ENCODE peak calls at places on chromosome 14, in six cellular contexts. One of them, this sample, is unnamed.

GRCh38 chr14:56000846-56001245 is 117.4 kb upstream of the PELI2 start:
- DNase-seq in esophagus squamous epithelium: no peak
- DNase-seq in choroid plexus epithelial cell: no peak
- DNase-seq in psoas muscle: no peak
- DNase-seq in HFFc6: no peak
- DNase-seq in Calu3: no peak
- DNase-seq in this sample: no peak

GRCh38 chr14:43793579-43793978 is 713.5 kb downstream of the FSCB start:
- DNase-seq in esophagus squamous epithelium: no peak
- DNase-seq in Calu3: no peak
- DNase-seq in psoas muscle: no peak
- DNase-seq in choroid plexus epithelial cell: no peak
- DNase-seq in HFFc6: no peak
- DNase-seq in this sample: no peak

GRCh38 chr14:70237710-70238109 is 49.0 kb upstream of the SLC8A3 start:
- DNase-seq in choroid plexus epithelial cell: no peak
- DNase-seq in Calu3: no peak
- DNase-seq in esophagus squamous epithelium: no peak
- DNase-seq in HFFc6: no peak
- DNase-seq in psoas muscle: no peak
- DNase-seq in this sample: no peak

GRCh38 chr14:95765016-95765415 is 51.1 kb upstream of the TCL1A start:
- DNase-seq in HFFc6: no peak
- DNase-seq in psoas muscle: no peak
- DNase-seq in choroid plexus epithelial cell: no peak
- DNase-seq in esophagus squamous epithelium: no peak
- DNase-seq in Calu3: no peak
- DNase-seq in this sample: no peak

GRCh38 chr14:75315143-75315542 is 36.5 kb downstream of the FOS start:
- DNase-seq in esophagus squamous epithelium: no peak
- DNase-seq in HFFc6: peak
- DNase-seq in Calu3: peak
- DNase-seq in psoas muscle: no peak
- DNase-seq in choroid plexus epithelial cell: peak
- DNase-seq in this sample: peak

GRCh38 chr14:65790185-65790815 is 377.8 kb downstream of the FUT8 start:
- DNase-seq in esophagus squamous epithelium: no peak
- DNase-seq in HFFc6: no peak
- DNase-seq in psoas muscle: no peak
- DNase-seq in Calu3: no peak
- DNase-seq in choroid plexus epithelial cell: no peak
- DNase-seq in this sample: no peak

GRCh38 chr14:55721353-55721752 is 141.3 kb downstream of the KTN1 start:
- DNase-seq in Calu3: peak
- DNase-seq in choroid plexus epithelial cell: peak
- DNase-seq in esophagus squamous epithelium: no peak
- DNase-seq in HFFc6: peak
- DNase-seq in psoas muscle: no peak
- DNase-seq in this sample: peak

GRCh38 chr14:94051115-94051514 is 25.0 kb downstream of the OTUB2 start:
- DNase-seq in HFFc6: no peak
- DNase-seq in esophagus squamous epithelium: no peak
- DNase-seq in Calu3: peak
- DNase-seq in choroid plexus epithelial cell: peak
- DNase-seq in psoas muscle: no peak
- DNase-seq in this sample: peak

GRCh38 chr14:26765768-26766550 is 168.1 kb upstream of the NOVA1 start:
- DNase-seq in esophagus squamous epithelium: no peak
- DNase-seq in psoas muscle: peak
- DNase-seq in Calu3: no peak
- DNase-seq in choroid plexus epithelial cell: peak
- DNase-seq in HFFc6: no peak
- DNase-seq in this sample: peak

GRCh38 chr14:73323889-73324535 is 86.7 kb downstream of the PAPLN start:
- DNase-seq in HFFc6: no peak
- DNase-seq in esophagus squamous epithelium: no peak
- DNase-seq in psoas muscle: no peak
- DNase-seq in choroid plexus epithelial cell: no peak
- DNase-seq in Calu3: no peak
- DNase-seq in this sample: no peak

GRCh38 chr14:64658201-64658600 is 46.0 kb upstream of the PLEKHG3 start:
- DNase-seq in choroid plexus epithelial cell: no peak
- DNase-seq in psoas muscle: no peak
- DNase-seq in HFFc6: no peak
- DNase-seq in Calu3: no peak
- DNase-seq in esophagus squamous epithelium: no peak
- DNase-seq in this sample: no peak

GRCh38 chr14:95703805-95704204 is 10.1 kb downstream of the TCL1A start:
- DNase-seq in HFFc6: no peak
- DNase-seq in esophagus squamous epithelium: no peak
- DNase-seq in choroid plexus epithelial cell: no peak
- DNase-seq in Calu3: no peak
- DNase-seq in psoas muscle: no peak
- DNase-seq in this sample: no peak

GRCh38 chr14:44463386-44464004 is 43.6 kb downstream of the FSCB start:
- DNase-seq in HFFc6: no peak
- DNase-seq in Calu3: no peak
- DNase-seq in psoas muscle: no peak
- DNase-seq in esophagus squamous epithelium: no peak
- DNase-seq in choroid plexus epithelial cell: no peak
- DNase-seq in this sample: peak

GRCh38 chr14:69325086-69325485 is 65.1 kb downstream of the GALNT16 start:
- DNase-seq in esophagus squamous epithelium: no peak
- DNase-seq in choroid plexus epithelial cell: no peak
- DNase-seq in HFFc6: no peak
- DNase-seq in Calu3: no peak
- DNase-seq in psoas muscle: no peak
- DNase-seq in this sample: no peak

GRCh38 chr14:21267886-21268611 is 1.2 kb downstream of the HNRNPC start:
- DNase-seq in esophagus squamous epithelium: no peak
- DNase-seq in choroid plexus epithelial cell: peak
- DNase-seq in psoas muscle: no peak
- DNase-seq in Calu3: peak
- DNase-seq in HFFc6: no peak
- DNase-seq in this sample: no peak

GRCh38 chr14:74910556-74910955 is 12.5 kb downstream of the RPS6KL1 start:
- DNase-seq in psoas muscle: no peak
- DNase-seq in Calu3: no peak
- DNase-seq in HFFc6: no peak
- DNase-seq in esophagus squamous epithelium: no peak
- DNase-seq in choroid plexus epithelial cell: no peak
- DNase-seq in this sample: no peak

GRCh38 chr14:103127356-103127755 is 4.1 kb downstream of the TNFAIP2 start:
- DNase-seq in HFFc6: no peak
- DNase-seq in choroid plexus epithelial cell: no peak
- DNase-seq in Calu3: no peak
- DNase-seq in esophagus squamous epithelium: no peak
- DNase-seq in psoas muscle: no peak
- DNase-seq in this sample: no peak

GRCh38 chr14:101134161-101134631 is 230.7 kb upstream of the RTL1 start:
- DNase-seq in esophagus squamous epithelium: no peak
- DNase-seq in Calu3: no peak
- DNase-seq in choroid plexus epithelial cell: no peak
- DNase-seq in HFFc6: no peak
- DNase-seq in psoas muscle: no peak
- DNase-seq in this sample: no peak

GRCh38 chr14:103828315-103828967 is 18.9 kb downstream of the PPP1R13B start:
- DNase-seq in esophagus squamous epithelium: no peak
- DNase-seq in HFFc6: no peak
- DNase-seq in psoas muscle: no peak
- DNase-seq in choroid plexus epithelial cell: peak
- DNase-seq in Calu3: peak
- DNase-seq in this sample: no peak

GRCh38 chr14:64812412-64812811 is 67.3 kb downstream of the SPTB start:
- DNase-seq in psoas muscle: peak
- DNase-seq in choroid plexus epithelial cell: no peak
- DNase-seq in Calu3: peak
- DNase-seq in esophagus squamous epithelium: no peak
- DNase-seq in HFFc6: no peak
- DNase-seq in this sample: peak

GRCh38 chr14:104545151-104545931 is 34.2 kb upstream of the C14orf180 start:
- DNase-seq in psoas muscle: peak
- DNase-seq in HFFc6: no peak
- DNase-seq in Calu3: no peak
- DNase-seq in esophagus squamous epithelium: no peak
- DNase-seq in choroid plexus epithelial cell: no peak
- DNase-seq in this sample: no peak

GRCh38 chr14:68109132-68109531 is 289.6 kb downstream of the RAD51B start:
- DNase-seq in HFFc6: peak
- DNase-seq in choroid plexus epithelial cell: peak
- DNase-seq in esophagus squamous epithelium: no peak
- DNase-seq in Calu3: no peak
- DNase-seq in psoas muscle: no peak
- DNase-seq in this sample: no peak

GRCh38 chr14:54001189-54001878 is 44.7 kb upstream of the BMP4 start:
- DNase-seq in HFFc6: no peak
- DNase-seq in esophagus squamous epithelium: no peak
- DNase-seq in Calu3: peak
- DNase-seq in choroid plexus epithelial cell: no peak
- DNase-seq in psoas muscle: no peak
- DNase-seq in this sample: peak

GRCh38 chr14:63725786-63726185 is 2.1 kb downstream of the SGPP1 start:
- DNase-seq in psoas muscle: no peak
- DNase-seq in choroid plexus epithelial cell: no peak
- DNase-seq in esophagus squamous epithelium: no peak
- DNase-seq in Calu3: no peak
- DNase-seq in HFFc6: no peak
- DNase-seq in this sample: no peak

GRCh38 chr14:67500981-67501380 is 12.5 kb upstream of the TMEM229B start:
- DNase-seq in psoas muscle: no peak
- DNase-seq in HFFc6: no peak
- DNase-seq in esophagus squamous epithelium: no peak
- DNase-seq in Calu3: no peak
- DNase-seq in choroid plexus epithelial cell: no peak
- DNase-seq in this sample: no peak

GRCh38 chr14:58914271-58914855 is 274.1 kb upstream of the DAAM1 start:
- DNase-seq in choroid plexus epithelial cell: no peak
- DNase-seq in psoas muscle: no peak
- DNase-seq in esophagus squamous epithelium: no peak
- DNase-seq in HFFc6: no peak
- DNase-seq in Calu3: no peak
- DNase-seq in this sample: no peak

GRCh38 chr14:40221428-40221827 is 789.2 kb upstream of the FBXO33 start:
- DNase-seq in HFFc6: no peak
- DNase-seq in Calu3: no peak
- DNase-seq in esophagus squamous epithelium: no peak
- DNase-seq in choroid plexus epithelial cell: no peak
- DNase-seq in psoas muscle: no peak
- DNase-seq in this sample: peak

GRCh38 chr14:81485372-81485771 is 48.3 kb downstream of the SEL1L start:
- DNase-seq in esophagus squamous epithelium: no peak
- DNase-seq in HFFc6: no peak
- DNase-seq in psoas muscle: no peak
- DNase-seq in Calu3: no peak
- DNase-seq in choroid plexus epithelial cell: no peak
- DNase-seq in this sample: no peak

GRCh38 chr14:51636109-51636508 is 15.6 kb upstream of the FRMD6 start:
- DNase-seq in Calu3: no peak
- DNase-seq in HFFc6: no peak
- DNase-seq in psoas muscle: no peak
- DNase-seq in choroid plexus epithelial cell: no peak
- DNase-seq in esophagus squamous epithelium: no peak
- DNase-seq in this sample: no peak

GRCh38 chr14:63573579-63573978 is 30.4 kb upstream of the PPP2R5E start:
- DNase-seq in Calu3: peak
- DNase-seq in esophagus squamous epithelium: no peak
- DNase-seq in HFFc6: peak
- DNase-seq in psoas muscle: no peak
- DNase-seq in choroid plexus epithelial cell: peak
- DNase-seq in this sample: no peak

GRCh38 chr14:104216457-104216856 is 78.1 kb downstream of the KIF26A start:
- DNase-seq in choroid plexus epithelial cell: no peak
- DNase-seq in Calu3: no peak
- DNase-seq in HFFc6: no peak
- DNase-seq in esophagus squamous epithelium: no peak
- DNase-seq in psoas muscle: peak
- DNase-seq in this sample: no peak

GRCh38 chr14:64763801-64764511 is 59.7 kb downstream of the PLEKHG3 start:
- DNase-seq in psoas muscle: no peak
- DNase-seq in HFFc6: peak
- DNase-seq in choroid plexus epithelial cell: peak
- DNase-seq in esophagus squamous epithelium: no peak
- DNase-seq in Calu3: peak
- DNase-seq in this sample: peak

GRCh38 chr14:67335781-67336180 is 23.8 kb downstream of the ATP6V1D start:
- DNase-seq in HFFc6: peak
- DNase-seq in psoas muscle: no peak
- DNase-seq in choroid plexus epithelial cell: peak
- DNase-seq in esophagus squamous epithelium: no peak
- DNase-seq in Calu3: peak
- DNase-seq in this sample: peak

DNA sequence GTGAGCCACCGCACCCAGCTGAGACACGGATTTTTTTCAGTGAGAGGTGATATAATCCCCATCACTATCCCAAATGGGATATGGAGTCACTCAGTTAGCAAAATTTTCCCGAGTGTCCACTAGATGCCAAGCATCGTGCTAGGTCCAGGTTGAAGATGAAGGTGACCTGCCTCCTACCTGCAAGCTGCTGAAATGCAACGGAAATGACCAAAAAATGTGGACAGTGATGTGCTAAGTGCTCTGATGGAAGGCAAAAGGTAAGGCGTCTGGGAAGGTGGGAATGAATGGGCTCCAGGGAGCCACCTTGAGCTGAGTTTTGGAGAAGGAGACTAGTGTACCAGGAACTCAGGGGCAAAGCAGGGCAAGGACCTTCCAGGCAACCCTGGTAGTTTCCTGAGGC is 64.6 kb downstream of the CALM1 start:
- DNase-seq in choroid plexus epithelial cell: no peak
- DNase-seq in Calu3: no peak
- DNase-seq in esophagus squamous epithelium: no peak
- DNase-seq in HFFc6: no peak
- DNase-seq in psoas muscle: no peak
- DNase-seq in this sample: peak
- TF ChIP-seq CTCF in choroid plexus epithelial cell: peak
- TF ChIP-seq CTCF in Calu3: no peak
- TF ChIP-seq CTCF in esophagus squamous epithelium: no peak
- TF ChIP-seq CTCF in HFFc6: no peak
- TF ChIP-seq CTCF in psoas muscle: no peak
- TF ChIP-seq CTCF in this sample: no peak

GRCh38 chr14:24679248-24680085 is 45.5 kb upstream of the GZMB start:
- DNase-seq in choroid plexus epithelial cell: no peak
- DNase-seq in esophagus squamous epithelium: no peak
- DNase-seq in Calu3: no peak
- DNase-seq in psoas muscle: no peak
- DNase-seq in HFFc6: no peak
- DNase-seq in this sample: no peak
- TF ChIP-seq CTCF in choroid plexus epithelial cell: no peak
- TF ChIP-seq CTCF in esophagus squamous epithelium: no peak
- TF ChIP-seq CTCF in Calu3: no peak
- TF ChIP-seq CTCF in psoas muscle: no peak
- TF ChIP-seq CTCF in HFFc6: peak
- TF ChIP-seq CTCF in this sample: no peak

GRCh38 chr14:33432407-33433023 is 493.8 kb downstream of the NPAS3 start:
- DNase-seq in choroid plexus epithelial cell: peak
- DNase-seq in Calu3: no peak
- DNase-seq in HFFc6: peak
- DNase-seq in psoas muscle: no peak
- DNase-seq in esophagus squamous epithelium: no peak
- DNase-seq in this sample: peak
- TF ChIP-seq CTCF in choroid plexus epithelial cell: peak
- TF ChIP-seq CTCF in Calu3: no peak
- TF ChIP-seq CTCF in HFFc6: peak
- TF ChIP-seq CTCF in psoas muscle: peak
- TF ChIP-seq CTCF in esophagus squamous epithelium: peak
- TF ChIP-seq CTCF in this sample: peak

GRCh38 chr14:99475179-99475578 is 5.5 kb downstream of the SETD3 start:
- DNase-seq in psoas muscle: no peak
- DNase-seq in choroid plexus epithelial cell: peak
- DNase-seq in Calu3: no peak
- DNase-seq in esophagus squamous epithelium: no peak
- DNase-seq in HFFc6: no peak
- DNase-seq in this sample: no peak
- TF ChIP-seq CTCF in psoas muscle: no peak
- TF ChIP-seq CTCF in choroid plexus epithelial cell: peak
- TF ChIP-seq CTCF in Calu3: no peak
- TF ChIP-seq CTCF in esophagus squamous epithelium: no peak
- TF ChIP-seq CTCF in HFFc6: no peak
- TF ChIP-seq CTCF in this sample: no peak

This sample was measured in MCF 10A.